ENCODE peak calls at places on chromosome 2, in six cellular contexts. O is WTC11; G is NB4; M is CD4-positive, alpha-beta T cell; Y is omental fat pad; N is fibroblast of the aortic adventitia. L is an unnamed sample.
A peak's percentile ranks its signal among the peaks of the same experiment; 100 is the strongest.

GRCh38 chr2:129481306-129482219 is 497.9 kb upstream of the RAB6C start:
- DNase-seq in O (no peak), G (no peak), M (no peak), Y (no peak), N (no peak), L (no peak)

GRCh38 chr2:31429759-31430438 is 15.4 kb upstream of the XDH start:
- DNase-seq in O (no peak), G (no peak), M (no peak), Y (no peak), N (peak; percentile 32), L (no peak)

GRCh38 chr2:5070257-5070656 is 621.9 kb upstream of the SOX11 start:
- DNase-seq in O (no peak), G (peak; percentile 43), M (no peak), Y (no peak), N (no peak), L (no peak)

GRCh38 chr2:8627692-8628085 is 54.2 kb upstream of the ID2 start:
- DNase-seq in O (no peak), G (no peak), M (no peak), Y (no peak), N (no peak), L (no peak)

GRCh38 chr2:233837694-233838229 is 16.6 kb downstream of the HJURP start:
- DNase-seq in O (no peak), G (no peak), M (no peak), Y (no peak), N (no peak), L (no peak)

GRCh38 chr2:223969856-223970255 is 12.6 kb downstream of the MRPL44 start:
- DNase-seq in O (no peak), G (no peak), M (no peak), Y (no peak), N (peak; percentile 52), L (no peak)

GRCh38 chr2:71385008-71385407 is 53.4 kb downstream of the ZNF638 start:
- DNase-seq in O (no peak), G (no peak), M (no peak), Y (no peak), N (peak; percentile 81), L (no peak)

GRCh38 chr2:176555781-176556180 is 286.5 kb downstream of the MTX2 start:
- DNase-seq in O (peak; percentile 64), G (no peak), M (no peak), Y (no peak), N (no peak), L (no peak)

GRCh38 chr2:170369894-170370293 is 191.9 kb downstream of the MYO3B start:
- DNase-seq in O (no peak), G (peak; percentile 28), M (no peak), Y (no peak), N (peak; percentile 49), L (no peak)

GRCh38 chr2:25651066-25651465 is 22.3 kb downstream of the DTNB start:
- DNase-seq in O (no peak), G (no peak), M (no peak), Y (no peak), N (peak; percentile 75), L (no peak)

GRCh38 chr2:172000696-172001361 is 1.1 kb downstream of the METAP1D start:
- DNase-seq in O (no peak), G (peak; percentile 42), M (no peak), Y (no peak), N (no peak), L (no peak)

GRCh38 chr2:152396763-152397162 is 61.8 kb downstream of the FMNL2 start:
- DNase-seq in O (no peak), G (no peak), M (no peak), Y (no peak), N (peak; percentile 66), L (no peak)

GRCh38 chr2:67565761-67566160 is 168.6 kb downstream of the ETAA1 start:
- DNase-seq in O (no peak), G (no peak), M (no peak), Y (no peak), N (peak; percentile 94), L (no peak)

GRCh38 chr2:175872716-175873115 is 129.4 kb downstream of the LNPK start:
- DNase-seq in O (no peak), G (no peak), M (no peak), Y (no peak), N (peak; percentile 70), L (no peak)

GRCh38 chr2:42117923-42118758 is 51.0 kb upstream of the EML4 start:
- DNase-seq in O (no peak), G (peak; percentile 90), M (no peak), Y (no peak), N (peak; percentile 70), L (no peak)

GRCh38 chr2:109474319-109474825 is 139.4 kb downstream of the SEPTIN10 start:
- DNase-seq in O (no peak), G (no peak), M (no peak), Y (no peak), N (no peak), L (no peak)

GRCh38 chr2:159185401-159186130 is 100.9 kb downstream of the WDSUB1 start:
- DNase-seq in O (no peak), G (peak; percentile 46), M (no peak), Y (no peak), N (peak; percentile 13), L (no peak)

GRCh38 chr2:65710779-65711295 is 278.4 kb upstream of the SPRED2 start:
- DNase-seq in O (no peak), G (peak; percentile 57), M (no peak), Y (no peak), N (no peak), L (no peak)

GRCh38 chr2:234071664-234072063 is 21.2 kb downstream of the SPP2 start:
- DNase-seq in O (no peak), G (peak; percentile 76), M (no peak), Y (no peak), N (no peak), L (no peak)

GRCh38 chr2:203583084-203583695 is 48.1 kb upstream of the RAPH1 start:
- DNase-seq in O (no peak), G (no peak), M (no peak), Y (no peak), N (no peak), L (no peak)

GRCh38 chr2:190121971-190122370 is 59.4 kb upstream of the MSTN start:
- DNase-seq in O (no peak), G (peak; percentile 37), M (no peak), Y (no peak), N (peak; percentile 54), L (no peak)

GRCh38 chr2:220932041-220932440 is 640.1 kb downstream of the EPHA4 start:
- DNase-seq in O (no peak), G (no peak), M (no peak), Y (no peak), N (no peak), L (no peak)

GRCh38 chr2:239293450-239294430 is 107.1 kb downstream of the HDAC4 start:
- DNase-seq in O (peak; percentile 9), G (no peak), M (peak; percentile 36), Y (no peak), N (no peak), L (no peak)

GRCh38 chr2:231929961-231930600 is 3.9 kb upstream of the NPPC start:
- DNase-seq in O (peak; percentile 86), G (peak; percentile 59), M (no peak), Y (no peak), N (peak; percentile 9), L (peak; percentile 50)

GRCh38 chr2:226652388-226652787 is 147.2 kb downstream of the IRS1 start:
- DNase-seq in O (no peak), G (peak; percentile 32), M (no peak), Y (no peak), N (peak; percentile 94), L (no peak)

GRCh38 chr2:96158554-96158940 is 13.3 kb upstream of the DUSP2 start:
- DNase-seq in O (no peak), G (no peak), M (no peak), Y (no peak), N (no peak), L (no peak)

GRCh38 chr2:215060851-215061541 is 77.4 kb downstream of the ABCA12 start:
- DNase-seq in O (no peak), G (no peak), M (no peak), Y (no peak), N (no peak), L (peak; percentile 64)

GRCh38 chr2:236086403-236086970 is 81.7 kb downstream of the GBX2 start:
- DNase-seq in O (no peak), G (no peak), M (no peak), Y (no peak), N (no peak), L (no peak)

GRCh38 chr2:96687266-96687665 is 44.7 kb downstream of the FER1L5 start:
- DNase-seq in O (no peak), G (no peak), M (no peak), Y (no peak), N (no peak), L (no peak)

GRCh38 chr2:207688597-207688996 is 22.8 kb upstream of the CCNYL1 start:
- DNase-seq in O (no peak), G (no peak), M (no peak), Y (no peak), N (no peak), L (no peak)

GRCh38 chr2:207695293-207695692 is 16.1 kb upstream of the CCNYL1 start:
- DNase-seq in O (no peak), G (no peak), M (no peak), Y (no peak), N (no peak), L (no peak)

GRCh38 chr2:207693641-207694249 is 17.7 kb upstream of the CCNYL1 start:
- DNase-seq in O (no peak), G (no peak), M (no peak), Y (no peak), N (no peak), L (no peak)

GRCh38 chr2:207694811-207695281 is 16.6 kb upstream of the CCNYL1 start:
- DNase-seq in O (no peak), G (no peak), M (no peak), Y (no peak), N (peak; percentile 49), L (no peak)

GRCh38 chr2:207692206-207693065 is 19.0 kb upstream of the CCNYL1 start:
- DNase-seq in O (peak; percentile 55), G (peak; percentile 76), M (peak; percentile 19), Y (no peak), N (no peak), L (peak; percentile 48)
- TF ChIP-seq CTCF in O (peak; percentile 39), G (peak; percentile 66), M (peak; percentile 73), Y (no peak), N (peak; percentile 16), L (peak; percentile 40)

DNA sequence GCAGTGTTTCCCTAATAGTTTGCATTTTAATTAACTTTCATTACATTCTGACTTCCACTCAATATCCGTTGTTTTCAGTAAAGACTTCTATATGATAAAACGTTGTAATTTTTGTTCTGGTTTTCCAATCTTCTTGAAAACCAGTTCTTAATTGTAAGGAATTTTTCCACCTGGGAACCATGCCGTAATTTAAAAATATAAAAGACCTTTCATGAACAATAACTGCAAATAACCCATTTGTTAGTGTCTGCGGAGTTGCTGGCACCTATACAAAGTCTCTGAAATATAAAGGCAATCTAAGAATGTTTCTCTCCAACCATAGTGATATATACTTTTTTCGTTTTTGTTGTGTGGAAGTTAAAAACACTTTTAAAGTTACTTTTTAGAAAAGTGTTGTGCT is 7.7 kb upstream of the SATB2 start:
- DNase-seq in O (no peak), G (no peak), M (no peak), Y (no peak), N (no peak), L (no peak)
- TF ChIP-seq CTCF in O (no peak), G (no peak), M (no peak), Y (no peak), N (no peak), L (no peak)

GRCh38 chr2:146312899-146313298 is 1531.9 kb upstream of the ACVR2A start:
- DNase-seq in O (no peak), G (peak; percentile 10), M (no peak), Y (no peak), N (peak; percentile 44), L (no peak)
- TF ChIP-seq CTCF in O (no peak), G (no peak), M (no peak), Y (no peak), N (peak; percentile 24), L (no peak)

GRCh38 chr2:45145073-45145899 is 136.0 kb upstream of the SIX2 start:
- DNase-seq in O (no peak), G (peak; percentile 79), M (no peak), Y (no peak), N (no peak), L (no peak)
- TF ChIP-seq CTCF in O (no peak), G (peak; percentile 22), M (no peak), Y (no peak), N (no peak), L (no peak)

L was measured in glutamatergic neuron.